ENCODE peak calls at places on chromosomes 2 and 18, in seven cellular contexts. S, X, T, D, Y, R and G are unnamed samples.

GRCh38 chr2:127219716-127220090 is 396 bp downstream of the CYP27C1 start:
- DNase-seq in S (no peak), X (no peak), T (no peak), D (peak; percentile 46), Y (no peak), R (no peak), G (no peak)

GRCh38 chr2:46831037-46831868 is 84.4 kb downstream of the MCFD2 start:
- DNase-seq in S (peak; percentile 94), X (no peak), T (no peak), D (no peak), Y (no peak), R (no peak), G (no peak)

GRCh38 chr2:112155331-112156151 is 17.4 kb downstream of the FBLN7 start:
- DNase-seq in S (no peak), X (no peak), T (no peak), D (no peak), Y (no peak), R (no peak), G (no peak)

GRCh38 chr2:235594041-235594440 is 100.2 kb downstream of the AGAP1 start:
- DNase-seq in S (peak; percentile 84), X (no peak), T (peak; percentile 95), D (peak; percentile 66), Y (peak; percentile 80), R (peak; percentile 69), G (no peak)

GRCh38 chr2:18690342-18690741 is 101.0 kb upstream of the NT5C1B start:
- DNase-seq in S (no peak), X (no peak), T (no peak), D (peak; percentile 6), Y (no peak), R (no peak), G (no peak)

GRCh38 chr18:13254971-13255927 is 36.7 kb downstream of the LDLRAD4 start:
- DNase-seq in S (no peak), X (no peak), T (no peak), D (no peak), Y (no peak), R (no peak), G (peak; percentile 38)

GRCh38 chr2:145066795-145067194 is 546.9 kb upstream of the ZEB2 start:
- DNase-seq in S (no peak), X (no peak), T (no peak), D (no peak), Y (no peak), R (no peak), G (no peak)

GRCh38 chr2:218733615-218734021 is 23.0 kb downstream of the TTLL4 start:
- DNase-seq in S (peak; percentile 66), X (no peak), T (no peak), D (peak; percentile 83), Y (peak; percentile 84), R (peak; percentile 42), G (peak; percentile 71)

GRCh38 chr18:9095297-9096012 is 7.0 kb upstream of the NDUFV2 start:
- DNase-seq in S (no peak), X (no peak), T (no peak), D (no peak), Y (peak; percentile 87), R (no peak), G (no peak)

GRCh38 chr2:8728305-8729015 is 46.6 kb downstream of the ID2 start:
- DNase-seq in S (no peak), X (no peak), T (no peak), D (no peak), Y (no peak), R (no peak), G (no peak)

GRCh38 chr2:37354571-37354970 is 10.1 kb downstream of the QPCT start:
- DNase-seq in S (no peak), X (no peak), T (no peak), D (no peak), Y (no peak), R (no peak), G (no peak)

GRCh38 chr2:223051580-223052375 is at the start of gene KCNE4:
- DNase-seq in S (peak; percentile 90), X (no peak), T (no peak), D (peak; percentile 34), Y (no peak), R (peak; percentile 75), G (peak; percentile 72)

GRCh38 chr18:27879540-27879939 is 297.4 kb downstream of the CDH2 start:
- DNase-seq in S (no peak), X (no peak), T (no peak), D (no peak), Y (no peak), R (no peak), G (no peak)

GRCh38 chr2:152134488-152135280 is 35.8 kb upstream of the CACNB4 start:
- DNase-seq in S (peak; percentile 19), X (no peak), T (no peak), D (no peak), Y (peak; percentile 42), R (no peak), G (no peak)

GRCh38 chr2:200466703-200467418 is 43.0 kb downstream of the KCTD18 start:
- DNase-seq in S (peak; percentile 39), X (no peak), T (no peak), D (no peak), Y (no peak), R (peak; percentile 67), G (peak; percentile 80)

GRCh38 chr2:3040819-3041218 is 336.8 kb downstream of the EIPR1 start:
- DNase-seq in S (no peak), X (no peak), T (no peak), D (no peak), Y (no peak), R (no peak), G (no peak)

GRCh38 chr2:212265777-212266176 is 272.8 kb downstream of the ERBB4 start:
- DNase-seq in S (no peak), X (no peak), T (no peak), D (no peak), Y (no peak), R (no peak), G (no peak)

GRCh38 chr2:145906356-145906755 is 1386.4 kb upstream of the ZEB2 start:
- DNase-seq in S (no peak), X (no peak), T (no peak), D (peak; percentile 35), Y (peak; percentile 44), R (no peak), G (no peak)

GRCh38 chr2:222965555-222965954 is 86.4 kb upstream of the KCNE4 start:
- DNase-seq in S (no peak), X (no peak), T (no peak), D (no peak), Y (no peak), R (no peak), G (no peak)

GRCh38 chr2:233421091-233421816 is 67.0 kb downstream of the DGKD start:
- DNase-seq in S (no peak), X (no peak), T (no peak), D (no peak), Y (no peak), R (no peak), G (no peak)

GRCh38 chr2:104321141-104321799 is 532.6 kb upstream of the POU3F3 start:
- DNase-seq in S (no peak), X (no peak), T (no peak), D (no peak), Y (no peak), R (no peak), G (no peak)

GRCh38 chr18:36297419-36298112 is at the start of gene FHOD3:
- DNase-seq in S (peak; percentile 87), X (no peak), T (peak; percentile 16), D (peak; percentile 68), Y (no peak), R (no peak), G (no peak)

GRCh38 chr2:209334188-209335017 is 89.4 kb upstream of the MAP2 start:
- DNase-seq in S (peak; percentile 67), X (no peak), T (peak; percentile 85), D (peak; percentile 56), Y (peak; percentile 53), R (no peak), G (no peak)

GRCh38 chr18:32048507-32049091 is 30.0 kb downstream of the RNF125 start:
- DNase-seq in S (peak; percentile 14), X (no peak), T (no peak), D (no peak), Y (peak; percentile 39), R (peak; percentile 63), G (peak; percentile 67)

GRCh38 chr2:181698230-181698629 is 17.9 kb upstream of the NEUROD1 start:
- DNase-seq in S (no peak), X (no peak), T (no peak), D (no peak), Y (no peak), R (no peak), G (no peak)

GRCh38 chr2:199979841-199980628 is 24.7 kb downstream of the MAIP1 start:
- DNase-seq in S (peak; percentile 77), X (peak; percentile 49), T (peak; percentile 63), D (peak; percentile 68), Y (peak; percentile 67), R (peak; percentile 48), G (no peak)

GRCh38 chr18:9506046-9506792 is 30.9 kb downstream of the RALBP1 start:
- DNase-seq in S (peak; percentile 36), X (no peak), T (no peak), D (peak; percentile 43), Y (no peak), R (no peak), G (no peak)